ENCODE peak calls at places on chromosomes 12 and 14, in seven cellular contexts. One of them, this sample, is unnamed.

GRCh38 chr14:91714805-91715204 is 17.1 kb downstream of the CATSPERB start:
- DNase-seq in mesendoderm: peak
- DNase-seq in neuronal stem cell: no peak
- DNase-seq in mesenchymal stem cell: no peak
- DNase-seq in IMR-90: no peak
- DNase-seq in trophoblast cell: no peak
- DNase-seq in H1: no peak
- DNase-seq in this sample: no peak

GRCh38 chr14:96122496-96122895 is 82.1 kb upstream of the BDKRB2 start:
- DNase-seq in mesendoderm: peak
- DNase-seq in neuronal stem cell: no peak
- DNase-seq in mesenchymal stem cell: peak
- DNase-seq in IMR-90: peak
- DNase-seq in trophoblast cell: peak
- DNase-seq in H1: no peak
- DNase-seq in this sample: no peak

GRCh38 chr12:6478406-6478805 is 7.9 kb upstream of the VAMP1 start:
- DNase-seq in mesendoderm: no peak
- DNase-seq in neuronal stem cell: no peak
- DNase-seq in mesenchymal stem cell: no peak
- DNase-seq in IMR-90: no peak
- DNase-seq in trophoblast cell: no peak
- DNase-seq in H1: no peak
- DNase-seq in this sample: no peak

GRCh38 chr14:75454963-75455546 is 27.2 kb downstream of the JDP2 start:
- DNase-seq in mesendoderm: peak
- DNase-seq in neuronal stem cell: no peak
- DNase-seq in mesenchymal stem cell: peak
- DNase-seq in IMR-90: peak
- DNase-seq in trophoblast cell: peak
- DNase-seq in H1: no peak
- DNase-seq in this sample: no peak

GRCh38 chr12:50201987-50202521 is 34.9 kb upstream of the CERS5 start:
- DNase-seq in mesendoderm: peak
- DNase-seq in neuronal stem cell: no peak
- DNase-seq in mesenchymal stem cell: peak
- DNase-seq in IMR-90: peak
- DNase-seq in trophoblast cell: peak
- DNase-seq in H1: no peak
- DNase-seq in this sample: peak

GRCh38 chr12:23066095-23066494 is 441.1 kb downstream of the ETNK1 start:
- DNase-seq in mesendoderm: no peak
- DNase-seq in neuronal stem cell: no peak
- DNase-seq in mesenchymal stem cell: no peak
- DNase-seq in IMR-90: peak
- DNase-seq in trophoblast cell: no peak
- DNase-seq in H1: no peak
- DNase-seq in this sample: no peak

GRCh38 chr14:100692859-100693558 is 33.7 kb upstream of the DLK1 start:
- DNase-seq in mesendoderm: peak
- DNase-seq in neuronal stem cell: no peak
- DNase-seq in mesenchymal stem cell: peak
- DNase-seq in IMR-90: peak
- DNase-seq in trophoblast cell: peak
- DNase-seq in H1: no peak
- DNase-seq in this sample: no peak

GRCh38 chr12:15880721-15881120 is 1.5 kb upstream of the STRAP start:
- DNase-seq in mesendoderm: no peak
- DNase-seq in neuronal stem cell: no peak
- DNase-seq in mesenchymal stem cell: no peak
- DNase-seq in IMR-90: no peak
- DNase-seq in trophoblast cell: no peak
- DNase-seq in H1: no peak
- DNase-seq in this sample: no peak

GRCh38 chr12:19085090-19085489 is 44.4 kb upstream of the PLEKHA5 start:
- DNase-seq in mesendoderm: no peak
- DNase-seq in neuronal stem cell: no peak
- DNase-seq in mesenchymal stem cell: no peak
- DNase-seq in IMR-90: no peak
- DNase-seq in trophoblast cell: no peak
- DNase-seq in H1: no peak
- DNase-seq in this sample: no peak

GRCh38 chr14:29853272-29853671 is 74.4 kb downstream of the PRKD1 start:
- DNase-seq in mesendoderm: no peak
- DNase-seq in neuronal stem cell: no peak
- DNase-seq in mesenchymal stem cell: peak
- DNase-seq in IMR-90: peak
- DNase-seq in trophoblast cell: no peak
- DNase-seq in H1: no peak
- DNase-seq in this sample: no peak

GRCh38 chr12:67759829-67760228 is 111.3 kb downstream of the DYRK2 start:
- DNase-seq in mesendoderm: no peak
- DNase-seq in neuronal stem cell: no peak
- DNase-seq in mesenchymal stem cell: no peak
- DNase-seq in IMR-90: no peak
- DNase-seq in trophoblast cell: peak
- DNase-seq in H1: no peak
- DNase-seq in this sample: no peak

GRCh38 chr12:46963977-46964376 is 115.4 kb upstream of the PCED1B start:
- DNase-seq in mesendoderm: no peak
- DNase-seq in neuronal stem cell: no peak
- DNase-seq in mesenchymal stem cell: no peak
- DNase-seq in IMR-90: no peak
- DNase-seq in trophoblast cell: peak
- DNase-seq in H1: no peak
- DNase-seq in this sample: no peak

GRCh38 chr12:130838951-130839769 is at the start of gene STX2:
- DNase-seq in mesendoderm: peak
- DNase-seq in neuronal stem cell: peak
- DNase-seq in mesenchymal stem cell: peak
- DNase-seq in IMR-90: peak
- DNase-seq in trophoblast cell: peak
- DNase-seq in H1: peak
- DNase-seq in this sample: peak

GRCh38 chr12:121536058-121536928 is 44.5 kb downstream of the KDM2B start:
- DNase-seq in mesendoderm: peak
- DNase-seq in neuronal stem cell: peak
- DNase-seq in mesenchymal stem cell: peak
- DNase-seq in IMR-90: peak
- DNase-seq in trophoblast cell: peak
- DNase-seq in H1: peak
- DNase-seq in this sample: peak

GRCh38 chr14:30610719-30611388 is 11.3 kb upstream of the SCFD1 start:
- DNase-seq in mesendoderm: peak
- DNase-seq in neuronal stem cell: no peak
- DNase-seq in mesenchymal stem cell: peak
- DNase-seq in IMR-90: peak
- DNase-seq in trophoblast cell: peak
- DNase-seq in H1: no peak
- DNase-seq in this sample: no peak

GRCh38 chr12:9870311-9870866 is 1.2 kb upstream of the CLEC2B start:
- DNase-seq in mesendoderm: no peak
- DNase-seq in neuronal stem cell: no peak
- DNase-seq in mesenchymal stem cell: peak
- DNase-seq in IMR-90: no peak
- DNase-seq in trophoblast cell: no peak
- DNase-seq in H1: no peak
- DNase-seq in this sample: no peak

GRCh38 chr12:44367916-44368315 is 508.2 kb downstream of the NELL2 start:
- DNase-seq in mesendoderm: no peak
- DNase-seq in neuronal stem cell: no peak
- DNase-seq in mesenchymal stem cell: no peak
- DNase-seq in IMR-90: no peak
- DNase-seq in trophoblast cell: no peak
- DNase-seq in H1: no peak
- DNase-seq in this sample: no peak

GRCh38 chr14:93748208-93749080 is 39.8 kb downstream of the PRIMA1 start:
- DNase-seq in mesendoderm: peak
- DNase-seq in neuronal stem cell: no peak
- DNase-seq in mesenchymal stem cell: no peak
- DNase-seq in IMR-90: no peak
- DNase-seq in trophoblast cell: no peak
- DNase-seq in H1: no peak
- DNase-seq in this sample: no peak

GRCh38 chr14:96065661-96066459 is 26.7 kb downstream of the C14orf132 start:
- DNase-seq in mesendoderm: peak
- DNase-seq in neuronal stem cell: no peak
- DNase-seq in mesenchymal stem cell: no peak
- DNase-seq in IMR-90: no peak
- DNase-seq in trophoblast cell: no peak
- DNase-seq in H1: no peak
- DNase-seq in this sample: no peak

GRCh38 chr12:44889871-44890270 is 13.8 kb upstream of the NELL2 start:
- DNase-seq in mesendoderm: no peak
- DNase-seq in neuronal stem cell: no peak
- DNase-seq in mesenchymal stem cell: no peak
- DNase-seq in IMR-90: no peak
- DNase-seq in trophoblast cell: peak
- DNase-seq in H1: no peak
- DNase-seq in this sample: no peak

GRCh38 chr14:77892381-77892871 is 92.5 kb downstream of the ADCK1 start:
- DNase-seq in mesendoderm: no peak
- DNase-seq in neuronal stem cell: no peak
- DNase-seq in mesenchymal stem cell: peak
- DNase-seq in IMR-90: peak
- DNase-seq in trophoblast cell: no peak
- DNase-seq in H1: no peak
- DNase-seq in this sample: no peak

GRCh38 chr14:77889971-77890442 is 90.1 kb downstream of the ADCK1 start:
- DNase-seq in mesendoderm: no peak
- DNase-seq in neuronal stem cell: no peak
- DNase-seq in mesenchymal stem cell: peak
- DNase-seq in IMR-90: peak
- DNase-seq in trophoblast cell: no peak
- DNase-seq in H1: no peak
- DNase-seq in this sample: no peak

GRCh38 chr14:77890873-77891272 is 91.0 kb downstream of the ADCK1 start:
- DNase-seq in mesendoderm: no peak
- DNase-seq in neuronal stem cell: no peak
- DNase-seq in mesenchymal stem cell: no peak
- DNase-seq in IMR-90: no peak
- DNase-seq in trophoblast cell: no peak
- DNase-seq in H1: no peak
- DNase-seq in this sample: no peak

GRCh38 chr14:77892890-77893484 is 93.1 kb downstream of the ADCK1 start:
- DNase-seq in mesendoderm: no peak
- DNase-seq in neuronal stem cell: no peak
- DNase-seq in mesenchymal stem cell: no peak
- DNase-seq in IMR-90: no peak
- DNase-seq in trophoblast cell: no peak
- DNase-seq in H1: no peak
- DNase-seq in this sample: no peak
- H3K4ac ChIP-seq in mesendoderm: no peak
- H3K4ac ChIP-seq in neuronal stem cell: no peak
- H3K4ac ChIP-seq in mesenchymal stem cell: no peak
- H3K4ac ChIP-seq in IMR-90: no peak
- H3K4ac ChIP-seq in trophoblast cell: no peak
- H3K4ac ChIP-seq in H1: no peak
- H3K4ac ChIP-seq in this sample: no peak

DNA sequence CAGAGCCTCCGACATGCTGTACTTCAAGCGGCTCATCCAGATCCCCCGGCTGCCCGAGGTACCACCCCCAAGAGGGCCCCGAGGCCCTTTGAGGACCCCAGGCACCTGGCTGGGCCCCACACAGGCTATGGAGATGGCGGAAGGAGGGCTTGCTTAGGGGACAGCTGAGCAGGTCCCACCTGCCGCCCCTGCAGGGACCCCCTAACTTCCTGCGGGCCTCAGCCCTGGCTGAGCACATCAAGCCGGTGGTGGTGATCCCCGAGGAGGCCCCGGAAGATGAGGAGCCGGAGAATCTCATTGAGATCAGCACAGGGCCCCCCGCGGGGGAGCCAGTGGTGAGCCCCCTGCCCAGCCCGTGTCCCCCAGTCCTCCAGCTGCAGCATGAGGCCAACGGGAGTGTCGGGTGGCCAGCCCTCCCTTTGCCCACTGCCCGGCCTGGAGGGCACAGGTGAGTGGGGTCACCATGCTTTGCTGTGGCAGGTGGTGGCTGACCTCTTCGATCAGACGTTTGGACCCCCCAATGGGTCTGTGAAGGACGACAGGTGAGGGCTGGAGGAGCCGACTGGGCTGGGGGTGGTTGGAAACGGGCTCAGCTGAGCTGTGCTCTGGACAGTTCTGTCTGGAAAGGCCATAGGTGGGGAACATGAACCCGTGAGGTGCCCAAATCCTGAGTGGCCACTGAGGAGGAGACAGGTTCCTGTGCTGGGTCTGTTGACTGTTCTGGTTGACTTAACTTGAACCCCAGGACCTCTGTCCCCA is 20.0 kb downstream of the HIP1R start:
- DNase-seq in mesendoderm: no peak
- DNase-seq in neuronal stem cell: no peak
- DNase-seq in mesenchymal stem cell: no peak
- DNase-seq in IMR-90: no peak
- DNase-seq in trophoblast cell: no peak
- DNase-seq in H1: no peak
- DNase-seq in this sample: no peak
- H3K4ac ChIP-seq in mesendoderm: no peak
- H3K4ac ChIP-seq in neuronal stem cell: no peak
- H3K4ac ChIP-seq in mesenchymal stem cell: no peak
- H3K4ac ChIP-seq in IMR-90: no peak
- H3K4ac ChIP-seq in trophoblast cell: no peak
- H3K4ac ChIP-seq in H1: no peak
- H3K4ac ChIP-seq in this sample: no peak

GRCh38 chr12:114863911-114864310 is 179.9 kb upstream of the TBX3 start:
- DNase-seq in mesendoderm: no peak
- DNase-seq in neuronal stem cell: no peak
- DNase-seq in mesenchymal stem cell: no peak
- DNase-seq in IMR-90: no peak
- DNase-seq in trophoblast cell: no peak
- DNase-seq in H1: no peak
- DNase-seq in this sample: no peak
- H3K4ac ChIP-seq in mesendoderm: no peak
- H3K4ac ChIP-seq in neuronal stem cell: no peak
- H3K4ac ChIP-seq in mesenchymal stem cell: no peak
- H3K4ac ChIP-seq in IMR-90: no peak
- H3K4ac ChIP-seq in trophoblast cell: no peak
- H3K4ac ChIP-seq in H1: no peak
- H3K4ac ChIP-seq in this sample: no peak

GRCh38 chr14:72701610-72702009 is 192.3 kb downstream of the DPF3 start:
- DNase-seq in mesendoderm: peak
- DNase-seq in neuronal stem cell: no peak
- DNase-seq in mesenchymal stem cell: no peak
- DNase-seq in IMR-90: peak
- DNase-seq in trophoblast cell: no peak
- DNase-seq in H1: no peak
- DNase-seq in this sample: no peak

GRCh38 chr14:72701232-72701555 is 192.7 kb downstream of the DPF3 start:
- DNase-seq in mesendoderm: no peak
- DNase-seq in neuronal stem cell: no peak
- DNase-seq in mesenchymal stem cell: no peak
- DNase-seq in IMR-90: no peak
- DNase-seq in trophoblast cell: no peak
- DNase-seq in H1: no peak
- DNase-seq in this sample: no peak

GRCh38 chr14:72700338-72701231 is 193.3 kb downstream of the DPF3 start:
- DNase-seq in mesendoderm: no peak
- DNase-seq in neuronal stem cell: no peak
- DNase-seq in mesenchymal stem cell: no peak
- DNase-seq in IMR-90: peak
- DNase-seq in trophoblast cell: no peak
- DNase-seq in H1: no peak
- DNase-seq in this sample: no peak

GRCh38 chr14:72699433-72699832 is 194.5 kb downstream of the DPF3 start:
- DNase-seq in mesendoderm: no peak
- DNase-seq in neuronal stem cell: no peak
- DNase-seq in mesenchymal stem cell: no peak
- DNase-seq in IMR-90: no peak
- DNase-seq in trophoblast cell: no peak
- DNase-seq in H1: no peak
- DNase-seq in this sample: no peak

GRCh38 chr14:72699852-72700257 is 194.0 kb downstream of the DPF3 start:
- DNase-seq in mesendoderm: peak
- DNase-seq in neuronal stem cell: no peak
- DNase-seq in mesenchymal stem cell: peak
- DNase-seq in IMR-90: peak
- DNase-seq in trophoblast cell: peak
- DNase-seq in H1: no peak
- DNase-seq in this sample: no peak
- H3K4ac ChIP-seq in mesendoderm: no peak
- H3K4ac ChIP-seq in neuronal stem cell: no peak
- H3K4ac ChIP-seq in mesenchymal stem cell: no peak
- H3K4ac ChIP-seq in IMR-90: peak
- H3K4ac ChIP-seq in trophoblast cell: no peak
- H3K4ac ChIP-seq in H1: no peak
- H3K4ac ChIP-seq in this sample: no peak

This sample was measured in H9.